ENCODE peak calls at places on chromosomes 3 and 15, in five cellular contexts. V, X, E, M and R are unnamed samples.

GRCh38 chr3:115804722-115805121 is 181.4 kb downstream of the GAP43 start:
- DNase-seq in X (no peak), V (no peak), M (peak; percentile 91), E (no peak), R (no peak)

GRCh38 chr15:62579842-62580241 is 414.8 kb upstream of the C2CD4B start:
- DNase-seq in M (no peak), E (no peak), V (no peak), X (no peak), R (no peak)

GRCh38 chr3:117520582-117520981 is 811.0 kb downstream of the TUSC7 start:
- DNase-seq in E (no peak), M (no peak), V (no peak), X (no peak), R (no peak)

GRCh38 chr3:59809016-59809415 is 759.2 kb upstream of the CFAP20DC start:
- DNase-seq in V (no peak), E (no peak), M (peak; percentile 61), X (no peak), R (no peak)

GRCh38 chr3:187947927-187948682 is 202.8 kb upstream of the BCL6 start:
- DNase-seq in X (no peak), V (no peak), E (no peak), M (no peak), R (no peak)

GRCh38 chr3:51921081-51921578 is 18.0 kb upstream of the IQCF1 start:
- DNase-seq in E (no peak), M (no peak), V (no peak), X (no peak), R (no peak)

GRCh38 chr3:30183421-30183820 is 423.0 kb upstream of the TGFBR2 start:
- DNase-seq in E (no peak), V (no peak), M (no peak), X (no peak), R (no peak)

GRCh38 chr3:190701096-190701532 is 161.4 kb downstream of the GMNC start:
- DNase-seq in X (no peak), V (peak; percentile 6), M (peak; percentile 66), E (peak; percentile 14), R (peak; percentile 23)

GRCh38 chr15:90818251-90819210 is 49.9 kb upstream of the FURIN start:
- DNase-seq in M (no peak), V (no peak), X (no peak), E (no peak), R (no peak)

GRCh38 chr3:182533394-182533793 is 259.9 kb upstream of the ATP11B start:
- DNase-seq in V (no peak), X (no peak), M (no peak), E (no peak), R (no peak)

GRCh38 chr3:49607796-49608195 is 53.5 kb downstream of the BSN start:
- DNase-seq in M (no peak), E (no peak), X (no peak), V (no peak), R (no peak)

GRCh38 chr3:38662544-38662943 is 13.1 kb upstream of the SCN5A start:
- DNase-seq in V (no peak), X (no peak), M (peak; percentile 36), E (no peak), R (no peak)